ENCODE peak calls at places on chromosomes 11 and 22, in eight cellular contexts. O is A549; P is EL; L is H4; V is GM04504; F is stimulated activated CD8-positive, alpha-beta memory T cell treated with anti-CD3 and anti-CD28 coated beads, Interleukin-4, amount 100 ng/mL, for 1 hour; C is stimulated activated CD4-positive, alpha-beta T cell treated with anti-CD3 and anti-CD28 coated beads, Interleukin-2, amount 100 ng/mL, for 48 hours; M is GM23338. G is an unnamed sample.
A peak's percentile ranks its signal among the peaks of the same experiment; 100 is the strongest.

GRCh38 chr11:121634889-121635288 is 182.1 kb upstream of the SORL1-AS1 start:
- DNase-seq in P (peak; percentile 93), O (no peak), L (no peak), V (peak; percentile 71), C (no peak), M (no peak), F (no peak), G (no peak)

GRCh38 chr11:110297082-110297725 is 790 bp upstream of the RDX start:
- DNase-seq in O (no peak), M (no peak), L (no peak), F (no peak), C (no peak), V (no peak), P (peak; percentile 41), G (peak; percentile 21)

GRCh38 chr11:94749367-94749766 is 18.8 kb upstream of the AMOTL1 start:
- DNase-seq in V (no peak), P (peak; percentile 82), F (no peak), O (peak; percentile 47), C (no peak), L (no peak), M (no peak), G (no peak)

GRCh38 chr22:48947636-48948035 is 880.0 kb downstream of the BRD1 start:
- DNase-seq in F (no peak), V (no peak), C (no peak), M (no peak), L (no peak), O (no peak), P (no peak), G (no peak)

GRCh38 chr11:3341298-3341697 is 37.6 kb downstream of the ZNF195 start:
- DNase-seq in L (no peak), O (no peak), C (peak; percentile 74), V (peak; percentile 1), M (peak; percentile 89), P (peak; percentile 30), F (no peak), G (peak; percentile 41)

GRCh38 chr11:126341760-126342161 is 13.7 kb upstream of the ST3GAL4 start:
- DNase-seq in F (no peak), O (no peak), P (peak; percentile 97), L (peak; percentile 75), V (no peak), M (no peak), C (no peak), G (no peak)

GRCh38 chr11:47350315-47350714 is 2.2 kb downstream of the MYBPC3 start:
- DNase-seq in M (no peak), V (no peak), P (no peak), L (no peak), F (no peak), O (no peak), C (no peak), G (no peak)

GRCh38 chr11:129280027-129280811 is 88.1 kb upstream of the ARHGAP32 start:
- DNase-seq in C (peak; percentile 17), L (peak; percentile 21), M (no peak), P (peak; percentile 23), O (no peak), F (no peak), V (no peak), G (peak; percentile 46)

GRCh38 chr22:46693634-46694422 is 44.2 kb downstream of the CERK start:
- DNase-seq in M (no peak), V (no peak), L (no peak), C (no peak), O (no peak), P (no peak), F (no peak), G (no peak)